ENCODE peak calls at places on chromosomes 11 and 22, in eight cellular contexts. U is endothelial cell of umbilical vein, S is thoracic aorta, B is fibroblast of lung, C is mucosa of descending colon, X is A549, K is fibroblast of mammary gland, O is bronchial epithelial cell. M is an unnamed sample.
A peak's percentile ranks its signal among the peaks of the same experiment; 100 is the strongest.

GRCh38 chr11:115503083-115503885 is 931 bp downstream of the CADM1 start:
- DNase-seq in O (peak; percentile 44), K (no peak), B (peak; percentile 71), X (peak; percentile 21), U (peak; percentile 22), C (peak; percentile 65), S (no peak), M (peak; percentile 73)

GRCh38 chr11:6452219-6452618 is 11.4 kb upstream of the HPX start:
- DNase-seq in X (no peak), K (peak; percentile 69), B (peak; percentile 12), O (no peak), S (no peak), U (no peak), C (no peak), M (no peak)

GRCh38 chr22:36741204-36741793 is 34.6 kb downstream of the IFT27 start:
- DNase-seq in B (no peak), C (no peak), S (no peak), K (peak; percentile 28), U (no peak), X (peak; percentile 20), O (peak; percentile 12), M (no peak)

GRCh38 chr11:75775056-75775455 is 6.5 kb downstream of the DGAT2 start:
- DNase-seq in X (no peak), U (no peak), C (no peak), O (no peak), B (no peak), K (no peak), S (no peak), M (no peak)

GRCh38 chr11:77074205-77074604 is 7.4 kb downstream of the CAPN5 start:
- DNase-seq in B (no peak), X (no peak), O (no peak), C (peak; percentile 82), S (no peak), K (no peak), U (no peak), M (no peak)

GRCh38 chr11:73307323-73308002 is 613 bp upstream of the ARHGEF17 start:
- DNase-seq in X (peak; percentile 98), O (peak; percentile 89), K (peak; percentile 97), U (peak; percentile 99), B (peak; percentile 98), C (peak; percentile 95), S (peak; percentile 98), M (peak; percentile 100)

GRCh38 chr22:46749682-46750529 is 11.9 kb upstream of the CERK start:
- DNase-seq in C (peak; percentile 53), O (no peak), X (no peak), K (no peak), S (no peak), U (peak; percentile 45), B (no peak), M (no peak)

GRCh38 chr11:117841582-117842031 is 17.1 kb upstream of the FXYD2 start:
- DNase-seq in C (no peak), S (no peak), K (no peak), B (no peak), O (no peak), U (no peak), X (no peak), M (no peak)

GRCh38 chr11:119493712-119494111 is 70.7 kb upstream of the THY1 start:
- DNase-seq in U (peak; percentile 13), O (peak; percentile 41), C (no peak), S (no peak), B (peak; percentile 25), K (no peak), X (no peak), M (no peak)

GRCh38 chr22:31646186-31647019 is 15.6 kb downstream of the PISD start:
- DNase-seq in S (no peak), U (peak; percentile 96), O (peak; percentile 97), C (no peak), B (peak; percentile 99), K (peak; percentile 97), X (peak; percentile 34), M (peak; percentile 95)

GRCh38 chr11:57566035-57566504 is 1.4 kb downstream of the UBE2L6 start:
- DNase-seq in K (peak; percentile 58), X (no peak), C (no peak), S (no peak), O (peak; percentile 15), B (peak; percentile 45), U (peak; percentile 53), M (peak; percentile 64)

GRCh38 chr11:109604506-109604905 is 182.5 kb downstream of the C11orf87 start:
- DNase-seq in U (no peak), C (no peak), K (peak; percentile 18), B (peak; percentile 15), X (no peak), O (peak; percentile 29), S (no peak), M (no peak)

GRCh38 chr11:2271327-2272240 is 1.2 kb upstream of the ASCL2 start:
- DNase-seq in K (no peak), S (no peak), U (no peak), X (no peak), C (peak; percentile 43), B (no peak), O (no peak), M (no peak)

DNA sequence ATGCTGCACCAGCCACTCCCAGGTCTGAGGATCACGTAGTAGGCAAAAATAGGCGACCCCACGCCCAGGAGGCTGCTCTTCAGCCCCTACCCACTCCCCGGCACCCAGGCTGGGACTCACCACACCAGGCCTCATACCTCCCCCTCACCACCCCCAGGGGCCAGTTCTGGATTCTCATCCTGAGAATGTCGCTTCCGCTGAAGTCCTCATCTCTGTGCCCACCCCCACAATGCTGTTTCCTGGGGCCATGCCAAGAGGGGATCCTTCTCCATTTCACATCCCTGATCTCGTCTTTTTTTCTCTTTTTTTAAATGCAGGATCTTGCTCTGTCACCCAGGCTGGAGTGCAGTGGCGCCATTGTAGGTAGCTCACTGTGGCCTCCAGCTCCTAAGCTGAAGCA is 1.7 kb upstream of the OSM start:
- DNase-seq in K (no peak), O (no peak), S (no peak), U (no peak), B (no peak), C (no peak), X (no peak), M (no peak)
- H3K4me3 ChIP-seq in K (no peak overlapping the region), O (no peak overlapping the region), S (no peak overlapping the region), U (no peak overlapping the region), B (no peak overlapping the region), C (no peak overlapping the region), X (no peak overlapping the region), M (no peak overlapping the region)

GRCh38 chr11:63816732-63817131 is 3.5 kb downstream of the SPINDOC start:
- DNase-seq in K (no peak), O (no peak), B (no peak), S (no peak), C (no peak), U (no peak), X (no peak), M (no peak)

GRCh38 chr11:63814383-63814736 is 1.1 kb downstream of the SPINDOC start:
- DNase-seq in K (no peak), C (no peak), S (no peak), X (no peak), B (no peak), U (peak; percentile 25), O (no peak), M (no peak)

GRCh38 chr11:63813035-63813562 is at the start of gene SPINDOC:
- DNase-seq in U (peak; percentile 61), K (peak; percentile 35), X (peak; percentile 89), C (peak; percentile 81), B (peak; percentile 64), O (peak; percentile 33), S (no peak), M (peak; percentile 63)

GRCh38 chr11:63813563-63814382 is 517 bp downstream of the SPINDOC start:
- DNase-seq in U (peak; percentile 49), O (no peak), K (peak; percentile 37), C (peak; percentile 64), X (peak; percentile 38), B (peak; percentile 67), S (no peak), M (peak; percentile 62)

DNA sequence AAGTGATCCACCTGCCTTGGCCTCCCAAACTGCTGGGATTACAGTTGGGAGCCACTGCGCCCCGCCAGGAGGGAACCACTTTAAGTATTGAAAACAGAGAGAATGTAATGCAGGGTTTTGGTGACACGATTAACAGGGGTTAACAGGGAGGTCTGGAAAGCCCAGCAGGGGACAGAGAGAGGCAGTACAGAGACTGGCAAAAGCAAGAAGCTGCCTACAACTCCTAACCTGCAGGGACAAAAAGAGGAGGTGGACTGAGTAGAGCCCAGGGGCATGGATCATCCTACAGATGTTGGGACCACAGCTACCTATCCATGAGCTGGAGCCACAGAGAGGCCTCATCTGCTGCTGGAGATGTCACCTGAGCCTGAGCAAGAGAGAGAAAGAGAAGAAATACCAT is 1.7 kb upstream of the SPINDOC start:
- DNase-seq in C (no peak), K (no peak), B (no peak), O (no peak), X (no peak), S (no peak), U (no peak), M (no peak)
- H3K4me3 ChIP-seq in C (no peak overlapping the region), K (no peak overlapping the region), B (no peak overlapping the region), O (no peak overlapping the region), X (no peak overlapping the region), S (no peak overlapping the region), U (no peak overlapping the region), M (no peak overlapping the region)

GRCh38 chr11:125418396-125418795 is 77.7 kb downstream of the FEZ1 start:
- DNase-seq in C (no peak), B (no peak), U (no peak), O (no peak), S (no peak), K (no peak), X (no peak), M (no peak)
- H3K4me3 ChIP-seq in C (no peak overlapping the region), B (no peak overlapping the region), U (no peak overlapping the region), O (no peak overlapping the region), S (no peak overlapping the region), K (no peak overlapping the region), X (no peak overlapping the region), M (no peak overlapping the region)

GRCh38 chr11:19979519-19979845 is 180.8 kb downstream of the DBX1 start:
- DNase-seq in U (no peak), O (no peak), C (no peak), B (no peak), S (no peak), K (no peak), X (no peak), M (no peak)

GRCh38 chr11:19976281-19976941 is 183.9 kb downstream of the DBX1 start:
- DNase-seq in B (no peak), C (no peak), K (no peak), U (no peak), S (no peak), O (no peak), X (no peak), M (no peak)

GRCh38 chr11:19978668-19979518 is 181.4 kb downstream of the DBX1 start:
- DNase-seq in K (peak; percentile 85), O (peak; percentile 97), C (no peak), B (peak; percentile 88), S (no peak), U (peak; percentile 85), X (peak; percentile 57), M (peak; percentile 95)

GRCh38 chr11:19975414-19975990 is 184.8 kb downstream of the DBX1 start:
- DNase-seq in O (no peak), K (no peak), C (no peak), U (no peak), S (no peak), X (no peak), B (no peak), M (no peak)

DNA sequence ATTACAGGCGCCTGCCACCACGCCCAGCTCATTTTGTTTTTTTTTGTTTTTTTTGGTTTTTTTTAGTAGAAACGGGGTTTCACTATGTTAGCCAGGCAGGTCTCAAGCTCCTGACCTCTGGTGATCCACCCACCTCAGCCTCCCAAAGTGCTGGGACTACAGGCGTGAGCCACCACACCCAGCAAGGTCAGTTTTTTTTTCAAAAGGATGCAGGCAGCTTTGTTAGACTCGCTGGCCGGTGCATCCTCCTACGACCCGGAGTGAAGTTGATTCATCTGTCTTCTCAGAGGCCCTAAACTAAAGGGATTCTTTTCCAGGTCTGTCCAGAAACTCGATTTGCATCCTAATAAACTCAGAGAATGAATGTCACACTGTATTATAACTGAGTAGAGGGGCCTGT is 182.3 kb downstream of the DBX1 start:
- DNase-seq in S (no peak), C (no peak), K (no peak), U (no peak), O (no peak), B (no peak), X (no peak), M (no peak)
- H3K4me3 ChIP-seq in S (no peak overlapping the region), C (no peak overlapping the region), K (no peak overlapping the region), U (no peak overlapping the region), O (no peak overlapping the region), B (no peak overlapping the region), X (no peak overlapping the region), M (no peak overlapping the region)